ENCODE peak calls at places on chromosomes 13 and 19, in four cellular contexts. One of them, this sample, is unnamed. For H3K36me3, the result is how much of the 10 kb centered on the place peaks cover.

GRCh38 chr19:14563590-14563926 is 8.3 kb downstream of the NDUFB7 start:
- DNase-seq in CD4-positive, CD25-positive, alpha-beta regulatory T cell: no peak
- DNase-seq in mesenchymal stem cell: no peak
- DNase-seq in A673: no peak
- DNase-seq in this sample: no peak

GRCh38 chr13:48501705-48502104 is 31.2 kb downstream of the RCBTB2 start:
- DNase-seq in CD4-positive, CD25-positive, alpha-beta regulatory T cell: no peak
- DNase-seq in mesenchymal stem cell: no peak
- DNase-seq in A673: no peak
- DNase-seq in this sample: no peak

GRCh38 chr19:45090034-45090433 is 2.9 kb upstream of the PPP1R37 start:
- DNase-seq in CD4-positive, CD25-positive, alpha-beta regulatory T cell: no peak
- DNase-seq in mesenchymal stem cell: no peak
- DNase-seq in A673: no peak
- DNase-seq in this sample: no peak

GRCh38 chr13:76522083-76522755 is 364.0 kb downstream of the KCTD12 start:
- DNase-seq in CD4-positive, CD25-positive, alpha-beta regulatory T cell: no peak
- DNase-seq in mesenchymal stem cell: peak
- DNase-seq in A673: peak
- DNase-seq in this sample: no peak

GRCh38 chr19:12034196-12034595 is 1.3 kb downstream of the ZNF433 start:
- DNase-seq in CD4-positive, CD25-positive, alpha-beta regulatory T cell: no peak
- DNase-seq in mesenchymal stem cell: no peak
- DNase-seq in A673: no peak
- DNase-seq in this sample: peak

GRCh38 chr19:38385804-38386257 is 2.0 kb downstream of the GGN start:
- DNase-seq in CD4-positive, CD25-positive, alpha-beta regulatory T cell: no peak
- DNase-seq in mesenchymal stem cell: no peak
- DNase-seq in A673: no peak
- DNase-seq in this sample: no peak

GRCh38 chr13:111911141-111911720 is 155.7 kb upstream of the SOX1 start:
- DNase-seq in CD4-positive, CD25-positive, alpha-beta regulatory T cell: no peak
- DNase-seq in mesenchymal stem cell: no peak
- DNase-seq in A673: no peak
- DNase-seq in this sample: no peak

GRCh38 chr13:64127856-64128255 is 2712.2 kb upstream of the PCDH20 start:
- DNase-seq in CD4-positive, CD25-positive, alpha-beta regulatory T cell: no peak
- DNase-seq in mesenchymal stem cell: no peak
- DNase-seq in A673: no peak
- DNase-seq in this sample: no peak

GRCh38 chr13:102693250-102693649 is 1.6 kb downstream of the METTL21C start:
- DNase-seq in CD4-positive, CD25-positive, alpha-beta regulatory T cell: no peak
- DNase-seq in mesenchymal stem cell: no peak
- DNase-seq in A673: no peak
- DNase-seq in this sample: no peak

GRCh38 chr19:2139385-2140192 is 11.8 kb downstream of the AP3D1 start:
- DNase-seq in CD4-positive, CD25-positive, alpha-beta regulatory T cell: no peak
- DNase-seq in mesenchymal stem cell: no peak
- DNase-seq in A673: no peak
- DNase-seq in this sample: no peak

GRCh38 chr19:2138061-2138728 is 13.2 kb downstream of the AP3D1 start:
- DNase-seq in CD4-positive, CD25-positive, alpha-beta regulatory T cell: no peak
- DNase-seq in mesenchymal stem cell: no peak
- DNase-seq in A673: no peak
- DNase-seq in this sample: no peak

GRCh38 chr19:2140193-2140545 is 11.2 kb downstream of the AP3D1 start:
- DNase-seq in CD4-positive, CD25-positive, alpha-beta regulatory T cell: no peak
- DNase-seq in mesenchymal stem cell: no peak
- DNase-seq in A673: no peak
- DNase-seq in this sample: no peak

GRCh38 chr19:2135474-2136402 is 15.6 kb downstream of the AP3D1 start:
- DNase-seq in CD4-positive, CD25-positive, alpha-beta regulatory T cell: no peak
- DNase-seq in mesenchymal stem cell: no peak
- DNase-seq in A673: no peak
- DNase-seq in this sample: peak

GRCh38 chr19:2136796-2137195 is 14.6 kb downstream of the AP3D1 start:
- DNase-seq in CD4-positive, CD25-positive, alpha-beta regulatory T cell: no peak
- DNase-seq in mesenchymal stem cell: no peak
- DNase-seq in A673: no peak
- DNase-seq in this sample: no peak
- H3K36me3 ChIP-seq in CD4-positive, CD25-positive, alpha-beta regulatory T cell: under half
- H3K36me3 ChIP-seq in mesenchymal stem cell: half or more
- H3K36me3 ChIP-seq in A673: under half
- H3K36me3 ChIP-seq in this sample: under half

GRCh38 chr13:26983533-26984315 is 187.9 kb downstream of the USP12 start:
- DNase-seq in CD4-positive, CD25-positive, alpha-beta regulatory T cell: no peak
- DNase-seq in mesenchymal stem cell: peak
- DNase-seq in A673: no peak
- DNase-seq in this sample: no peak
- H3K4me3 ChIP-seq in CD4-positive, CD25-positive, alpha-beta regulatory T cell: no peak
- H3K4me3 ChIP-seq in mesenchymal stem cell: peak
- H3K4me3 ChIP-seq in A673: no peak
- H3K4me3 ChIP-seq in this sample: no peak

DNA sequence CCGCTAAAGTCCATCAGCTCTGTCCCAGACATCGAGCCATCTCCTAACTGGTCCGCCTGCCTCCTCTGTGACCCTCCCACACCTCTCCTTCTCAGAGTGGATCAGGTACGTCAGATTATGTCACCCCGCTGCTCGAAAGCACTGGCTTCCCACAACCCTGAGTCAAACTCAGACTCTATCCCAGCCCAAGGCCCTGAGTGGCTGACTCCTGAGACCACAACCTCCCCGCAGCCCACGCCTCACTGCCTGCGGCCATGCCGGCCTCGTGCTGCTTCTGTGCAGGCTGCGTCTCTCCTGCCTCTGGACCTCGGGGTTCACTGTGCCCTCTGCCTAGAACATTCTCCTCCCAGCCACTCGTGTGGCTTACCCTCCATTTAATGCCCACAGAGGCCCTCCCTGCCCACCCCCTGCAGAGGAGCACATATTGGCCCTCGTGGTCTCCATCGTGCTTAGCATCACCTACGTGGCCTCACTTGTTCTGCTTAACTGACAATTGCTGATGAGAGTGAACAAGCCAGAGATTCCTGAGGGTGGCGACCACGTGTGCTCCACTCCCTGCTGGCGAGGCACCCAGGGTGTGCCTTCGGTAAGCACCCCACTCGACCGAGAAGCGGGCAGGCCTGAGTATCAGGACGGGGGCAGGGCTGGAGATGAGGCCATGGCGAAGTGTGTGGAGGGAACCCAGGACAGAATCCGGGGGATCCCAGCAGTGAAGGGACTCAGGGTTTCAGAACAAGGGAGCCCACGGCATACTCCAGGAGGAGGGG is 13.5 kb upstream of the FKRP start:
- DNase-seq in CD4-positive, CD25-positive, alpha-beta regulatory T cell: no peak
- DNase-seq in mesenchymal stem cell: no peak
- DNase-seq in A673: no peak
- DNase-seq in this sample: no peak
- H3K36me3 ChIP-seq in CD4-positive, CD25-positive, alpha-beta regulatory T cell: half or more
- H3K36me3 ChIP-seq in mesenchymal stem cell: half or more
- H3K36me3 ChIP-seq in A673: half or more
- H3K36me3 ChIP-seq in this sample: under half

GRCh38 chr19:40598918-40599307 is 2.3 kb upstream of the LTBP4 start:
- DNase-seq in CD4-positive, CD25-positive, alpha-beta regulatory T cell: no peak
- DNase-seq in mesenchymal stem cell: no peak
- DNase-seq in A673: no peak
- DNase-seq in this sample: no peak

GRCh38 chr19:40599331-40600085 is 1.7 kb upstream of the LTBP4 start:
- DNase-seq in CD4-positive, CD25-positive, alpha-beta regulatory T cell: peak
- DNase-seq in mesenchymal stem cell: no peak
- DNase-seq in A673: peak
- DNase-seq in this sample: no peak

GRCh38 chr19:40601061-40601973 is at the start of gene LTBP4:
- DNase-seq in CD4-positive, CD25-positive, alpha-beta regulatory T cell: peak
- DNase-seq in mesenchymal stem cell: peak
- DNase-seq in A673: peak
- DNase-seq in this sample: no peak

GRCh38 chr19:40598121-40598917 is 2.9 kb upstream of the LTBP4 start:
- DNase-seq in CD4-positive, CD25-positive, alpha-beta regulatory T cell: peak
- DNase-seq in mesenchymal stem cell: peak
- DNase-seq in A673: peak
- DNase-seq in this sample: peak

GRCh38 chr19:40600086-40600917 is 867 bp upstream of the LTBP4 start:
- DNase-seq in CD4-positive, CD25-positive, alpha-beta regulatory T cell: no peak
- DNase-seq in mesenchymal stem cell: no peak
- DNase-seq in A673: peak
- DNase-seq in this sample: no peak
- H3K4me3 ChIP-seq in CD4-positive, CD25-positive, alpha-beta regulatory T cell: no peak
- H3K4me3 ChIP-seq in mesenchymal stem cell: no peak
- H3K4me3 ChIP-seq in A673: peak
- H3K4me3 ChIP-seq in this sample: no peak

GRCh38 chr19:18999896-19000620 is 33.3 kb downstream of the SUGP2 start:
- DNase-seq in CD4-positive, CD25-positive, alpha-beta regulatory T cell: no peak
- DNase-seq in mesenchymal stem cell: peak
- DNase-seq in A673: no peak
- DNase-seq in this sample: no peak
- H3K36me3 ChIP-seq in CD4-positive, CD25-positive, alpha-beta regulatory T cell: under half
- H3K36me3 ChIP-seq in mesenchymal stem cell: half or more
- H3K36me3 ChIP-seq in A673: half or more
- H3K36me3 ChIP-seq in this sample: under half

DNA sequence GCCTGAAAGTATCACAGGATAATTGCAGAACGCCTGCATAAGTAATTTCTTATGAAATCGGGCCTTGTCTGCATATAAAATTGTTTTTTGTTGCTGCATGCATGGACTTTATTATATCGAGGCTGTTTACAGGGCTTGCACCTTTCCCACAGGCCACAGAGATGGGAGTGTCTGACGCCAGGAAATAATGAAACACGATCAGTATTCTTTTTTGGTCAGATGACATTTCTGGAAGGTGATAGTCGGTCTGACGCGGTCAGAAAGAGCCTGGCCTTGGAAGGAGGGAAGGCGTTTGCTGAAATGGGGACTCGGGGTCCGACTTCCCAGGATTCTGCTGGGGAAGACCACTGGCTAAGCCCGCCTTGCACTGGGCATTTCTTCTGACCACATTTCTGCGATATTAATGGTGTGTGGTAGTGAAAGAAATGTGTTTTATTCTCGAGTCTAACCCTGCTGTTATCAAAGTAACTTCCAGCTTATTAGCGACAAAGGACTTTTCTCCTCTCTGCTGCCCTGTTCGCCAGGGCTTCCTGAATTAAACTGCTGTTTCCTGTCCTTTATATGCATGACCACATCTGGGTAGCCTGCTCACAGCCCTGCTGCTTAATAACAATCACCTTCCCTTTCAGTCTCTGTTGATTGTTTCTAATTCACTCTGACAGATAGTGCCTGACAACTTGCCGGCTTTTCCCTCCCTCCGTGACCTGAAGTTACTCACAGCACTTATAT is 11.6 kb upstream of the ZNF536 start:
- DNase-seq in CD4-positive, CD25-positive, alpha-beta regulatory T cell: no peak
- DNase-seq in mesenchymal stem cell: no peak
- DNase-seq in A673: peak
- DNase-seq in this sample: no peak
- H3K4me3 ChIP-seq in CD4-positive, CD25-positive, alpha-beta regulatory T cell: no peak
- H3K4me3 ChIP-seq in mesenchymal stem cell: no peak
- H3K4me3 ChIP-seq in A673: no peak
- H3K4me3 ChIP-seq in this sample: no peak

GRCh38 chr19:1987197-1988187 is 28.0 kb downstream of the BTBD2 start:
- DNase-seq in CD4-positive, CD25-positive, alpha-beta regulatory T cell: no peak
- DNase-seq in mesenchymal stem cell: no peak
- DNase-seq in A673: no peak
- DNase-seq in this sample: no peak
- H3K36me3 ChIP-seq in CD4-positive, CD25-positive, alpha-beta regulatory T cell: half or more
- H3K36me3 ChIP-seq in mesenchymal stem cell: half or more
- H3K36me3 ChIP-seq in A673: half or more
- H3K36me3 ChIP-seq in this sample: under half

GRCh38 chr19:41860419-41861097 is 503 bp downstream of the RPS19 start:
- DNase-seq in CD4-positive, CD25-positive, alpha-beta regulatory T cell: no peak
- DNase-seq in mesenchymal stem cell: peak
- DNase-seq in A673: no peak
- DNase-seq in this sample: peak

GRCh38 chr19:41861098-41861768 is 1.2 kb downstream of the RPS19 start:
- DNase-seq in CD4-positive, CD25-positive, alpha-beta regulatory T cell: no peak
- DNase-seq in mesenchymal stem cell: no peak
- DNase-seq in A673: no peak
- DNase-seq in this sample: no peak

GRCh38 chr19:41863209-41863931 is 3.3 kb downstream of the RPS19 start:
- DNase-seq in CD4-positive, CD25-positive, alpha-beta regulatory T cell: no peak
- DNase-seq in mesenchymal stem cell: no peak
- DNase-seq in A673: no peak
- DNase-seq in this sample: no peak

GRCh38 chr19:41862445-41862986 is 2.5 kb downstream of the RPS19 start:
- DNase-seq in CD4-positive, CD25-positive, alpha-beta regulatory T cell: no peak
- DNase-seq in mesenchymal stem cell: no peak
- DNase-seq in A673: no peak
- DNase-seq in this sample: no peak

GRCh38 chr19:41861846-41862245 is 1.8 kb downstream of the RPS19 start:
- DNase-seq in CD4-positive, CD25-positive, alpha-beta regulatory T cell: no peak
- DNase-seq in mesenchymal stem cell: no peak
- DNase-seq in A673: no peak
- DNase-seq in this sample: no peak
- H3K4me3 ChIP-seq in CD4-positive, CD25-positive, alpha-beta regulatory T cell: peak
- H3K4me3 ChIP-seq in mesenchymal stem cell: peak
- H3K4me3 ChIP-seq in A673: peak
- H3K4me3 ChIP-seq in this sample: no peak

GRCh38 chr13:113324336-113324882 is 27.4 kb downstream of the LAMP1 start:
- DNase-seq in CD4-positive, CD25-positive, alpha-beta regulatory T cell: no peak
- DNase-seq in mesenchymal stem cell: no peak
- DNase-seq in A673: no peak
- DNase-seq in this sample: no peak

GRCh38 chr13:113322043-113322461 is 25.0 kb downstream of the LAMP1 start:
- DNase-seq in CD4-positive, CD25-positive, alpha-beta regulatory T cell: no peak
- DNase-seq in mesenchymal stem cell: no peak
- DNase-seq in A673: no peak
- DNase-seq in this sample: no peak

GRCh38 chr13:113322890-113323651 is 26.0 kb downstream of the LAMP1 start:
- DNase-seq in CD4-positive, CD25-positive, alpha-beta regulatory T cell: no peak
- DNase-seq in mesenchymal stem cell: no peak
- DNase-seq in A673: no peak
- DNase-seq in this sample: no peak

GRCh38 chr13:113325779-113326178 is 28.7 kb downstream of the LAMP1 start:
- DNase-seq in CD4-positive, CD25-positive, alpha-beta regulatory T cell: no peak
- DNase-seq in mesenchymal stem cell: no peak
- DNase-seq in A673: no peak
- DNase-seq in this sample: no peak

DNA sequence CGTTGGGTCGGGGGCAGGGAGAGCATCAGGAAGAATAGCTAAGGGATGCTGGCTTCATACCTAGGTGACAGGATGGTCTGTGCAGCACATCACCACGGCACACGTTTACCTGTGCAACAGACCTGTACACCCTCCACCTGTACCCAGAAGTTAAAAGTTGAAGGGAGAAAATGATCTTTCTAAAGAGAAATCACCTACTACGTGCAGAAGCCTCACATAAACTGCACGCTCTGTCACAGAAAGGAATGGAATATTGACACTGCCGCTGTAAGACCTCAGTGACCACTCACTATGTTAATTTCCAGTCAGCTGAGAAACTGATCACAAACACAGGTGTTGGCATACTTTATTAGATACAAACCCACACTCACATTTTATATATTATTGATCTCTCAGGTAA is 26.8 kb downstream of the LAMP1 start:
- DNase-seq in CD4-positive, CD25-positive, alpha-beta regulatory T cell: no peak
- DNase-seq in mesenchymal stem cell: no peak
- DNase-seq in A673: no peak
- DNase-seq in this sample: no peak
- H3K36me3 ChIP-seq in CD4-positive, CD25-positive, alpha-beta regulatory T cell: half or more
- H3K36me3 ChIP-seq in mesenchymal stem cell: half or more
- H3K36me3 ChIP-seq in A673: under half
- H3K36me3 ChIP-seq in this sample: under half

This sample was measured in body of pancreas.